ENCODE peak calls at places on chromosome 6, in five cellular contexts. L is pons; O is amygdala; F is dorsolateral prefrontal cortex; E is stimulated activated CD4-positive, alpha-beta T cell treated with anti-CD3 and anti-CD28 coated beads, Interleukin-15, amount 100 ng/mL, for 24 hours. I is an unnamed sample.

GRCh38 chr6:108846628-108847027 is 1.6 kb upstream of the ARMC2 start:
- DNase-seq in L (no peak), O (no peak), F (no peak), E (no peak), I (no peak)

GRCh38 chr6:111072801-111073360 is 14.4 kb upstream of the SLC16A10 start:
- DNase-seq in L (no peak), O (no peak), F (no peak), E (no peak), I (no peak)

GRCh38 chr6:31620586-31621319 is at the start of gene PRRC2A:
- DNase-seq in L (peak; percentile 44), O (peak; percentile 74), F (no peak), E (peak; percentile 97), I (no peak)

GRCh38 chr6:106118835-106119443 is 32.8 kb downstream of the PRDM1 start:
- DNase-seq in L (no peak), O (no peak), F (no peak), E (peak; percentile 54), I (no peak)

GRCh38 chr6:24749292-24749691 is 25.4 kb upstream of the GMNN start:
- DNase-seq in L (peak; percentile 63), O (no peak), F (no peak), E (no peak), I (no peak)

GRCh38 chr6:113512581-113512980 is 344.6 kb upstream of the MARCKS start:
- DNase-seq in L (peak; percentile 9), O (no peak), F (no peak), E (no peak), I (no peak)

GRCh38 chr6:56279346-56280080 is 32.1 kb upstream of the COL21A1 start:
- DNase-seq in L (peak; percentile 3), O (no peak), F (no peak), E (no peak), I (no peak)

GRCh38 chr6:111228094-111228493 is 140.8 kb downstream of the SLC16A10 start:
- DNase-seq in L (no peak), O (no peak), F (no peak), E (no peak), I (no peak)

GRCh38 chr6:30687659-30688431 is 1.4 kb upstream of the PPP1R18 start:
- DNase-seq in L (no peak), O (no peak), F (peak; percentile 50), E (no peak), I (no peak)

GRCh38 chr6:151430886-151431285 is 21.0 kb downstream of the RMND1 start:
- DNase-seq in L (no peak), O (no peak), F (no peak), E (no peak), I (no peak)

GRCh38 chr6:41696788-41697187 is 38.6 kb downstream of the TFEB start:
- DNase-seq in L (no peak), O (no peak), F (no peak), E (no peak), I (no peak)

GRCh38 chr6:170288091-170288631 is 2.7 kb downstream of the DLL1 start:
- DNase-seq in L (no peak), O (no peak), F (no peak), E (no peak), I (no peak)

GRCh38 chr6:56549014-56549413 is 93.7 kb downstream of the DST start:
- DNase-seq in L (no peak), O (no peak), F (no peak), E (no peak), I (no peak)

GRCh38 chr6:2688416-2689064 is 62.2 kb downstream of the MYLK4 start:
- DNase-seq in L (no peak), O (no peak), F (no peak), E (no peak), I (no peak)

GRCh38 chr6:108157972-108158441 is 7.8 kb upstream of the NR2E1 start:
- DNase-seq in L (no peak), O (no peak), F (no peak), E (peak; percentile 15), I (no peak)

GRCh38 chr6:132675002-132675401 is 16.0 kb upstream of the TAAR1 start:
- DNase-seq in L (no peak), O (no peak), F (no peak), E (no peak), I (no peak)

GRCh38 chr6:101150226-101150625 is 243.3 kb upstream of the GRIK2 start:
- DNase-seq in L (no peak), O (no peak), F (no peak), E (no peak), I (no peak)

GRCh38 chr6:63100066-63100465 is 111.2 kb upstream of the FKBP1C start:
- DNase-seq in L (no peak), O (no peak), F (no peak), E (no peak), I (no peak)

GRCh38 chr6:1324926-1325325 is 13.0 kb downstream of the FOXQ1 start:
- DNase-seq in L (no peak), O (no peak), F (no peak), E (no peak), I (no peak)

GRCh38 chr6:113762611-113763010 is 94.5 kb upstream of the MARCKS start:
- DNase-seq in L (no peak), O (no peak), F (no peak), E (no peak), I (no peak)

GRCh38 chr6:106685833-106686232 is 56.5 kb downstream of the QRSL1 start:
- DNase-seq in L (no peak), O (no peak), F (no peak), E (no peak), I (no peak)

GRCh38 chr6:168393126-168393870 is 47.7 kb upstream of the SMOC2 start:
- DNase-seq in L (no peak), O (no peak), F (no peak), E (no peak), I (no peak)

GRCh38 chr6:34414999-34415858 is 10.6 kb downstream of the RPS10 start:
- DNase-seq in L (peak; percentile 93), O (peak; percentile 25), F (no peak), E (no peak), I (peak; percentile 28)

GRCh38 chr6:88702956-88703556 is 260.4 kb downstream of the RNGTT start:
- DNase-seq in L (no peak), O (no peak), F (no peak), E (no peak), I (no peak)

GRCh38 chr6:11758878-11759277 is 19.7 kb downstream of the ADTRP start:
- DNase-seq in L (no peak), O (no peak), F (no peak), E (no peak), I (no peak)

GRCh38 chr6:144216668-144217218 is 66.4 kb downstream of the STX11 start:
- DNase-seq in L (no peak), O (no peak), F (no peak), E (no peak), I (no peak)

GRCh38 chr6:120274547-120274946 is 925.0 kb upstream of the MAN1A1 start:
- DNase-seq in L (no peak), O (no peak), F (no peak), E (no peak), I (no peak)

GRCh38 chr6:3287308-3287707 is 28.6 kb downstream of the PSMG4 start:
- DNase-seq in L (no peak), O (no peak), F (peak; percentile 20), E (no peak), I (no peak)

GRCh38 chr6:140537834-140538680 is 1163.6 kb upstream of the CITED2 start:
- DNase-seq in L (peak; percentile 58), O (no peak), F (no peak), E (no peak), I (no peak)